ENCODE peak calls at places on chromosomes 11 and 22, in eight cellular contexts. Q is NCI-H1105; J is hippocampal formation; L is effector memory CD8-positive, alpha-beta T cell; I is WTC11; V is T-cell; Y is BJ; K is activated naive CD4-positive, alpha-beta T cell treated with anti-CD3 and anti-CD28 coated beads for 36 hours. A is an unnamed sample.

GRCh38 chr22:48428556-48429371 is 1398.9 kb downstream of the BRD1 start:
- DNase-seq in Y (no peak), V (no peak), K (no peak), Q (no peak), L (no peak), I (no peak), J (no peak), A (no peak)

GRCh38 chr11:64644348-64645242 is 53.6 kb downstream of the SLC22A12 start:
- DNase-seq in Y (no peak), I (peak), V (no peak), J (no peak), K (no peak), Q (no peak), L (no peak), A (no peak)

GRCh38 chr11:128026596-128026995 is 560.8 kb downstream of the ETS1 start:
- DNase-seq in K (no peak), Q (no peak), L (no peak), V (no peak), I (no peak), J (no peak), Y (peak), A (no peak)

GRCh38 chr11:19520681-19521080 is 192.0 kb upstream of the NAV2 start:
- DNase-seq in I (no peak), V (no peak), Y (no peak), L (no peak), Q (no peak), K (no peak), J (no peak), A (no peak)

GRCh38 chr11:59247535-59248227 is 35.0 kb upstream of the MPEG1 start:
- DNase-seq in V (no peak), L (no peak), Q (no peak), J (no peak), I (no peak), K (no peak), Y (no peak), A (no peak)

GRCh38 chr11:75562836-75563484 is 907 bp downstream of the SERPINH1 start:
- DNase-seq in Q (no peak), I (peak), K (no peak), V (no peak), Y (no peak), L (no peak), J (no peak), A (no peak)

GRCh38 chr22:42646569-42647525 is 2.3 kb downstream of the CYB5R3 start:
- DNase-seq in I (no peak), Y (no peak), L (no peak), K (no peak), V (no peak), Q (peak), J (no peak), A (peak)

GRCh38 chr22:40524392-40525249 is 111.9 kb downstream of the MRTFA start:
- DNase-seq in V (no peak), Y (no peak), K (peak), I (no peak), L (no peak), Q (no peak), J (no peak), A (no peak)

GRCh38 chr11:68840661-68841653 is 759 bp downstream of the CPT1A start:
- DNase-seq in Q (no peak), I (peak), K (peak), V (no peak), L (peak), J (no peak), Y (no peak), A (peak)

GRCh38 chr11:6353367-6353987 is 33.2 kb upstream of the CAVIN3 start:
- DNase-seq in L (peak), Q (peak), J (peak), V (peak), Y (no peak), I (peak), K (peak), A (peak)

GRCh38 chr11:13923716-13924650 is 38.5 kb upstream of the SPON1 start:
- DNase-seq in J (no peak), I (no peak), V (no peak), Y (no peak), Q (no peak), L (peak), K (no peak), A (no peak)

GRCh38 chr22:49948958-49949913 is 11.3 kb upstream of the PIM3 start:
- DNase-seq in V (no peak), L (no peak), J (no peak), I (no peak), Q (no peak), Y (no peak), K (no peak), A (peak)

A was measured in colonic mucosa.